ENCODE peak calls at places on chromosome 15, in ten cellular contexts. One of them, this sample, is unnamed.

GRCh38 chr15:40043927-40044716 is 5.1 kb upstream of the SRP14 start:
- DNase-seq in hepatocyte: no peak
- DNase-seq in psoas muscle: no peak
- DNase-seq in cardiac fibroblast: no peak
- DNase-seq in GM06990: no peak
- DNase-seq in heart right ventricle: no peak
- DNase-seq in GM23338: no peak
- DNase-seq in stomach: no peak
- DNase-seq in endothelial cell: no peak
- DNase-seq in progenitor cell of endocrine pancreas: no peak
- DNase-seq in this sample: no peak

GRCh38 chr15:34001536-34001935 is 33.2 kb downstream of the CHRM5 start:
- DNase-seq in endothelial cell: no peak
- DNase-seq in psoas muscle: no peak
- DNase-seq in GM06990: no peak
- DNase-seq in stomach: no peak
- DNase-seq in GM23338: no peak
- DNase-seq in hepatocyte: no peak
- DNase-seq in cardiac fibroblast: no peak
- DNase-seq in progenitor cell of endocrine pancreas: no peak
- DNase-seq in heart right ventricle: no peak
- DNase-seq in this sample: no peak

GRCh38 chr15:54990793-54991192 is 205.9 kb downstream of the RSL24D1 start:
- DNase-seq in progenitor cell of endocrine pancreas: no peak
- DNase-seq in endothelial cell: no peak
- DNase-seq in heart right ventricle: no peak
- DNase-seq in psoas muscle: no peak
- DNase-seq in GM23338: no peak
- DNase-seq in GM06990: no peak
- DNase-seq in hepatocyte: no peak
- DNase-seq in stomach: no peak
- DNase-seq in cardiac fibroblast: no peak
- DNase-seq in this sample: no peak

GRCh38 chr15:38017721-38018120 is 83.3 kb downstream of the TMCO5A start:
- DNase-seq in GM23338: no peak
- DNase-seq in stomach: no peak
- DNase-seq in psoas muscle: no peak
- DNase-seq in endothelial cell: peak; percentile 8
- DNase-seq in progenitor cell of endocrine pancreas: no peak
- DNase-seq in hepatocyte: no peak
- DNase-seq in GM06990: no peak
- DNase-seq in cardiac fibroblast: no peak
- DNase-seq in heart right ventricle: no peak
- DNase-seq in this sample: no peak

GRCh38 chr15:71224024-71224423 is 108.8 kb downstream of the THSD4 start:
- DNase-seq in endothelial cell: no peak
- DNase-seq in psoas muscle: no peak
- DNase-seq in GM06990: no peak
- DNase-seq in hepatocyte: no peak
- DNase-seq in progenitor cell of endocrine pancreas: no peak
- DNase-seq in cardiac fibroblast: no peak
- DNase-seq in heart right ventricle: no peak
- DNase-seq in GM23338: no peak
- DNase-seq in stomach: no peak
- DNase-seq in this sample: no peak

GRCh38 chr15:55253580-55253979 is 36.0 kb downstream of the RAB27A start:
- DNase-seq in endothelial cell: no peak
- DNase-seq in stomach: no peak
- DNase-seq in progenitor cell of endocrine pancreas: no peak
- DNase-seq in heart right ventricle: no peak
- DNase-seq in psoas muscle: no peak
- DNase-seq in cardiac fibroblast: peak; percentile 76
- DNase-seq in GM23338: no peak
- DNase-seq in hepatocyte: no peak
- DNase-seq in GM06990: no peak
- DNase-seq in this sample: peak; percentile 69

GRCh38 chr15:87661481-87661880 is 595.1 kb downstream of the NTRK3 start:
- DNase-seq in stomach: no peak
- DNase-seq in progenitor cell of endocrine pancreas: no peak
- DNase-seq in heart right ventricle: no peak
- DNase-seq in psoas muscle: no peak
- DNase-seq in endothelial cell: no peak
- DNase-seq in GM06990: no peak
- DNase-seq in GM23338: no peak
- DNase-seq in hepatocyte: no peak
- DNase-seq in cardiac fibroblast: no peak
- DNase-seq in this sample: no peak

GRCh38 chr15:70856884-70857546 is 3.1 kb upstream of the LARP6 start:
- DNase-seq in endothelial cell: no peak
- DNase-seq in cardiac fibroblast: peak; percentile 99
- DNase-seq in stomach: peak; percentile 68
- DNase-seq in heart right ventricle: peak; percentile 51
- DNase-seq in hepatocyte: peak; percentile 74
- DNase-seq in psoas muscle: peak; percentile 74
- DNase-seq in progenitor cell of endocrine pancreas: no peak
- DNase-seq in GM06990: no peak
- DNase-seq in GM23338: no peak
- DNase-seq in this sample: peak; percentile 88

GRCh38 chr15:100928632-100929280 is 9.6 kb downstream of the LRRK1 start:
- DNase-seq in cardiac fibroblast: no peak
- DNase-seq in stomach: no peak
- DNase-seq in psoas muscle: no peak
- DNase-seq in heart right ventricle: no peak
- DNase-seq in hepatocyte: no peak
- DNase-seq in GM06990: no peak
- DNase-seq in progenitor cell of endocrine pancreas: no peak
- DNase-seq in endothelial cell: no peak
- DNase-seq in GM23338: no peak
- DNase-seq in this sample: no peak

GRCh38 chr15:55856506-55856905 is 113.6 kb upstream of the PRTG start:
- DNase-seq in hepatocyte: no peak
- DNase-seq in heart right ventricle: no peak
- DNase-seq in endothelial cell: peak; percentile 13
- DNase-seq in stomach: no peak
- DNase-seq in psoas muscle: no peak
- DNase-seq in GM06990: no peak
- DNase-seq in progenitor cell of endocrine pancreas: no peak
- DNase-seq in GM23338: no peak
- DNase-seq in cardiac fibroblast: peak; percentile 42
- DNase-seq in this sample: no peak

GRCh38 chr15:62112616-62113593 is 46.1 kb downstream of the C2CD4A start:
- DNase-seq in psoas muscle: no peak
- DNase-seq in progenitor cell of endocrine pancreas: no peak
- DNase-seq in endothelial cell: no peak
- DNase-seq in cardiac fibroblast: peak; percentile 76
- DNase-seq in hepatocyte: peak; percentile 81
- DNase-seq in heart right ventricle: no peak
- DNase-seq in GM06990: no peak
- DNase-seq in GM23338: no peak
- DNase-seq in stomach: peak; percentile 60
- DNase-seq in this sample: peak; percentile 93

DNA sequence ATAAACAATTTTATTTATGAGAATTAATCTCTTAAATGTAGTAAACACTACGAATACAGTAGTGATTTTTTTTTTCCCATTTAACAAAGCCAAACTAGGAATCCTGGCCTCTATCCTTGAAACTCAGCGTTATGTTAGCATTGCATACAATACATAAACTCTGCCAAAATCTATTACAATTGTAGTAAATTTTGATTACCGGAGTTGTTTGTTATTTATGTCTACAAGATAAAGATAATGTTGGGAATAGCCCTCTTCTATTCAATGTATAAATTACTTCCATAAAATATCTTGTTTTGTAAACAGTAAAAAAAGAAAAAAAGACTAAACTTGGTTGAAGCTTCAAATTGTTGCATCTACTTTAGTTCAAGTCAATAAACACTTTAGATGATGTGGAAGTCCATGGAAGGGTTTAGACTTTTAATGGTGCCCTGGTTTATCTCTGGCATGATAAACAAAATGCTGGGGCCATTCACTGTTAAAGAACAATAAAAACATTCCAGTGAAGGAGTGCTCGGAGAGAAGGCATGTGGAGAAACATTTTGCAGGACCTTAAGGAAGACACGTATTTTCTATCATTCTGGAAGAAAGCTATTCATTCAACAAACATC is 77.3 kb upstream of the NR2F2 start:
- DNase-seq in progenitor cell of endocrine pancreas: no peak
- DNase-seq in endothelial cell: no peak
- DNase-seq in GM06990: no peak
- DNase-seq in hepatocyte: no peak
- DNase-seq in GM23338: no peak
- DNase-seq in psoas muscle: no peak
- DNase-seq in heart right ventricle: no peak
- DNase-seq in cardiac fibroblast: no peak
- DNase-seq in stomach: no peak
- DNase-seq in this sample: no peak
- TF ChIP-seq CTCF in progenitor cell of endocrine pancreas: no peak
- TF ChIP-seq CTCF in endothelial cell: no peak
- TF ChIP-seq CTCF in GM06990: no peak
- TF ChIP-seq CTCF in hepatocyte: no peak
- TF ChIP-seq CTCF in GM23338: no peak
- TF ChIP-seq CTCF in psoas muscle: no peak
- TF ChIP-seq CTCF in heart right ventricle: no peak
- TF ChIP-seq CTCF in cardiac fibroblast: no peak
- TF ChIP-seq CTCF in stomach: no peak
- TF ChIP-seq CTCF in this sample: no peak

GRCh38 chr15:53811530-53811929 is 52.1 kb upstream of the WDR72 start:
- DNase-seq in endothelial cell: no peak
- DNase-seq in GM23338: peak; percentile 45
- DNase-seq in GM06990: no peak
- DNase-seq in progenitor cell of endocrine pancreas: no peak
- DNase-seq in heart right ventricle: no peak
- DNase-seq in psoas muscle: no peak
- DNase-seq in hepatocyte: peak; percentile 53
- DNase-seq in stomach: no peak
- DNase-seq in cardiac fibroblast: no peak
- DNase-seq in this sample: peak; percentile 34
- TF ChIP-seq CTCF in endothelial cell: no peak
- TF ChIP-seq CTCF in GM23338: peak; percentile 24
- TF ChIP-seq CTCF in GM06990: peak; percentile 24
- TF ChIP-seq CTCF in progenitor cell of endocrine pancreas: peak; percentile 56
- TF ChIP-seq CTCF in heart right ventricle: peak; percentile 25
- TF ChIP-seq CTCF in psoas muscle: no peak
- TF ChIP-seq CTCF in hepatocyte: peak; percentile 65
- TF ChIP-seq CTCF in stomach: peak; percentile 5
- TF ChIP-seq CTCF in cardiac fibroblast: no peak
- TF ChIP-seq CTCF in this sample: peak; percentile 21

DNA sequence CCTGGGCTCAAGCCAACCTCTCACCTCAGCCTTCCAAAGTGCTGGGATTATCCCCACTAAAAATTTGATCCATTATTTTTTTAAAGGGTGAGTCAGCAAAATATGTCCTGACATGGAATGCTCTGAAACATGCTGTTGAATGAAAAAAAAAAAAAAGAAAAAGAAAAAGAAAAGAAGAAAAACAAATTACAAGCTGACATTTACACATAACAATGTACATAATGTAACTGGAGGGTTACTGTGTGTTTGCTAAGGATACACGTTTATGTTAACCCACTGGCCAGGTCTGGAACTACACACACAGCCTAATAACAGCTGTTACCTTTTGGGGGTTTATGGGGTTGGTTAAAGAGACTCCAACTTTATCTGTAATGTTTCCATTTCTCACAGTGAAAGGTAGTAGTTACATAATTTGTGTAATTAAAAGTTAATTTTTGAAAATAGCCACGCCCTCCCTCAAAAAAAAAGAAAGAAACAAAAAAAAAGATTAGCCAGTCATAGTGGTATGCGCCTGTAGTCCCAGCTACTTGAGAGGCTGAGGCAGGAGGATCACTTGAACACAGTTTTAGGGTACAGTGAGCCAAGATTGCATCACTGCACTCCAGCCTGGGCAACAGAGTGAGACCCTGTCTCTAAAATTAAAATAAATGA is 3.1 kb upstream of the MESP2 start:
- DNase-seq in psoas muscle: no peak
- DNase-seq in stomach: no peak
- DNase-seq in GM06990: no peak
- DNase-seq in endothelial cell: no peak
- DNase-seq in cardiac fibroblast: peak; percentile 27
- DNase-seq in progenitor cell of endocrine pancreas: no peak
- DNase-seq in hepatocyte: no peak
- DNase-seq in heart right ventricle: no peak
- DNase-seq in GM23338: peak; percentile 52
- DNase-seq in this sample: peak; percentile 36
- TF ChIP-seq CTCF in psoas muscle: no peak
- TF ChIP-seq CTCF in stomach: peak; percentile 40
- TF ChIP-seq CTCF in GM06990: no peak
- TF ChIP-seq CTCF in endothelial cell: no peak
- TF ChIP-seq CTCF in cardiac fibroblast: peak; percentile 55
- TF ChIP-seq CTCF in progenitor cell of endocrine pancreas: peak; percentile 50
- TF ChIP-seq CTCF in hepatocyte: peak; percentile 24
- TF ChIP-seq CTCF in heart right ventricle: no peak
- TF ChIP-seq CTCF in GM23338: no peak
- TF ChIP-seq CTCF in this sample: peak; percentile 29

GRCh38 chr15:31265090-31265870 is 61.4 kb upstream of the KLF13 start:
- DNase-seq in progenitor cell of endocrine pancreas: no peak
- DNase-seq in hepatocyte: peak; percentile 46
- DNase-seq in cardiac fibroblast: no peak
- DNase-seq in stomach: peak; percentile 31
- DNase-seq in psoas muscle: no peak
- DNase-seq in GM23338: no peak
- DNase-seq in heart right ventricle: no peak
- DNase-seq in endothelial cell: no peak
- DNase-seq in GM06990: no peak
- DNase-seq in this sample: no peak

GRCh38 chr15:31264534-31265089 is 62.0 kb upstream of the KLF13 start:
- DNase-seq in hepatocyte: no peak
- DNase-seq in psoas muscle: no peak
- DNase-seq in endothelial cell: no peak
- DNase-seq in GM23338: no peak
- DNase-seq in GM06990: no peak
- DNase-seq in progenitor cell of endocrine pancreas: no peak
- DNase-seq in stomach: peak; percentile 24
- DNase-seq in heart right ventricle: no peak
- DNase-seq in cardiac fibroblast: no peak
- DNase-seq in this sample: no peak

GRCh38 chr15:31262901-31263671 is 63.5 kb upstream of the KLF13 start:
- DNase-seq in GM06990: peak; percentile 65
- DNase-seq in progenitor cell of endocrine pancreas: no peak
- DNase-seq in cardiac fibroblast: peak; percentile 52
- DNase-seq in heart right ventricle: no peak
- DNase-seq in psoas muscle: no peak
- DNase-seq in endothelial cell: no peak
- DNase-seq in stomach: peak; percentile 30
- DNase-seq in GM23338: no peak
- DNase-seq in hepatocyte: no peak
- DNase-seq in this sample: peak; percentile 95

GRCh38 chr15:31262143-31262530 is 64.5 kb upstream of the KLF13 start:
- DNase-seq in cardiac fibroblast: no peak
- DNase-seq in GM23338: no peak
- DNase-seq in psoas muscle: no peak
- DNase-seq in hepatocyte: no peak
- DNase-seq in heart right ventricle: no peak
- DNase-seq in stomach: peak; percentile 10
- DNase-seq in GM06990: no peak
- DNase-seq in endothelial cell: no peak
- DNase-seq in progenitor cell of endocrine pancreas: no peak
- DNase-seq in this sample: no peak

GRCh38 chr15:31263751-31264533 is 62.7 kb upstream of the KLF13 start:
- DNase-seq in GM06990: peak; percentile 88
- DNase-seq in stomach: peak; percentile 89
- DNase-seq in hepatocyte: no peak
- DNase-seq in GM23338: no peak
- DNase-seq in endothelial cell: no peak
- DNase-seq in cardiac fibroblast: no peak
- DNase-seq in psoas muscle: peak; percentile 38
- DNase-seq in progenitor cell of endocrine pancreas: no peak
- DNase-seq in heart right ventricle: peak; percentile 78
- DNase-seq in this sample: peak; percentile 87
- TF ChIP-seq CTCF in GM06990: peak; percentile 34
- TF ChIP-seq CTCF in stomach: no peak
- TF ChIP-seq CTCF in hepatocyte: no peak
- TF ChIP-seq CTCF in GM23338: peak; percentile 8
- TF ChIP-seq CTCF in endothelial cell: no peak
- TF ChIP-seq CTCF in cardiac fibroblast: no peak
- TF ChIP-seq CTCF in psoas muscle: no peak
- TF ChIP-seq CTCF in progenitor cell of endocrine pancreas: no peak
- TF ChIP-seq CTCF in heart right ventricle: no peak
- TF ChIP-seq CTCF in this sample: no peak